ENCODE peak calls at places on chromosomes 7 and 10, in nine cellular contexts. F is IMR-90, X is RWPE2, S is A549, H is stomach, N is astrocyte of the cerebellum, M is hepatocyte, O is endodermal cell, A is GM12878. B is an unnamed sample.

GRCh38 chr7:93715234-93715633 is 140.7 kb upstream of the CALCR start:
- DNase-seq in H (peak; percentile 37), A (no peak), S (peak; percentile 43), N (peak; percentile 5), M (peak; percentile 60), F (peak; percentile 39), O (peak; percentile 89), X (no peak), B (peak; percentile 54)

GRCh38 chr10:1212571-1213141 is 156.5 kb downstream of the WDR37 start:
- DNase-seq in X (no peak), M (no peak), A (no peak), N (no peak), H (no peak), F (no peak), S (no peak), O (peak; percentile 42), B (no peak)

GRCh38 chr7:18700147-18700546 is 204.6 kb downstream of the HDAC9 start:
- DNase-seq in X (no peak), A (no peak), F (no peak), S (peak; percentile 5), N (no peak), O (peak; percentile 78), M (no peak), H (no peak), B (no peak)

GRCh38 chr10:104327745-104328635 is 10.3 kb downstream of the ITPRIP start:
- DNase-seq in M (peak; percentile 44), H (no peak), A (no peak), F (peak; percentile 89), O (peak; percentile 70), X (no peak), S (no peak), N (peak; percentile 73), B (peak; percentile 81)

GRCh38 chr10:62610649-62611229 is 193.8 kb upstream of the ADO start:
- DNase-seq in M (peak; percentile 74), A (no peak), O (peak; percentile 94), X (no peak), S (peak; percentile 35), F (peak; percentile 47), H (peak; percentile 54), N (no peak), B (peak; percentile 41)

GRCh38 chr10:93063977-93064660 is 3.5 kb downstream of the CYP26C1 start:
- DNase-seq in M (no peak), H (no peak), F (no peak), O (no peak), X (no peak), A (no peak), N (no peak), S (no peak), B (no peak)

GRCh38 chr10:48745662-48746245 is 61.1 kb downstream of the WDFY4 start:
- DNase-seq in X (no peak), S (no peak), H (no peak), M (no peak), A (no peak), N (no peak), O (peak; percentile 92), F (no peak), B (no peak)

GRCh38 chr10:103458720-103459119 is at the start of gene CALHM1:
- DNase-seq in O (peak; percentile 91), F (no peak), A (no peak), M (peak; percentile 36), H (no peak), X (no peak), S (no peak), N (no peak), B (no peak)

GRCh38 chr7:129465080-129465479 is 30.8 kb downstream of the STRIP2 start:
- DNase-seq in F (no peak), N (no peak), O (no peak), A (no peak), H (no peak), S (no peak), X (no peak), M (no peak), B (no peak)

GRCh38 chr7:157089100-157089510 is 49.6 kb upstream of the UBE3C start:
- DNase-seq in S (no peak), X (no peak), O (no peak), H (no peak), M (no peak), F (no peak), N (no peak), A (no peak), B (no peak)

GRCh38 chr7:99793443-99793842 is 9.5 kb upstream of the CYP3A4 start:
- DNase-seq in F (no peak), S (no peak), N (no peak), M (no peak), X (no peak), H (no peak), O (no peak), A (no peak), B (no peak)

GRCh38 chr10:184174-184573 is 48.9 kb downstream of the ZMYND11 start:
- DNase-seq in N (no peak), H (no peak), M (no peak), A (no peak), S (no peak), F (no peak), X (no peak), O (no peak), B (no peak)

GRCh38 chr10:102300289-102300843 is 55.0 kb downstream of the GBF1 start:
- DNase-seq in F (peak; percentile 91), M (no peak), N (peak; percentile 74), A (no peak), S (no peak), O (no peak), H (no peak), X (no peak), B (peak; percentile 83)

GRCh38 chr10:43249962-43250624 is 16.8 kb downstream of the RASGEF1A start:
- DNase-seq in A (no peak), F (no peak), X (peak; percentile 65), H (peak; percentile 26), N (no peak), M (no peak), O (peak; percentile 74), S (no peak), B (no peak)

GRCh38 chr7:44318296-44318695 is 7.1 kb downstream of the CAMK2B start:
- DNase-seq in F (no peak), O (no peak), H (no peak), A (no peak), M (no peak), X (no peak), S (no peak), N (no peak), B (no peak)

GRCh38 chr10:78461333-78461732 is 427.7 kb downstream of the RPS24 start:
- DNase-seq in H (no peak), S (no peak), M (no peak), A (no peak), N (no peak), F (no peak), O (peak; percentile 15), X (peak; percentile 16), B (no peak)

GRCh38 chr10:26437637-26438461 is at the start of gene APBB1IP:
- DNase-seq in A (peak; percentile 61), F (no peak), M (peak; percentile 36), H (peak; percentile 65), O (peak; percentile 73), N (no peak), S (no peak), X (no peak), B (peak; percentile 85)

GRCh38 chr10:50508315-50509051 is 115.3 kb downstream of the SGMS1 start:
- DNase-seq in N (no peak), S (no peak), A (peak; percentile 99), F (no peak), H (no peak), X (no peak), O (no peak), M (peak; percentile 37), B (no peak)

GRCh38 chr10:110498087-110498981 is 627 bp downstream of the DUSP5 start:
- DNase-seq in S (no peak), O (peak; percentile 78), A (no peak), N (no peak), M (peak; percentile 78), F (peak; percentile 48), X (no peak), H (peak; percentile 51), B (peak; percentile 70)
- TF ChIP-seq CTCF in S (no peak), O (no peak), A (no peak), N (no peak), M (peak; percentile 8), F (no peak), X (peak; percentile 26), H (no peak), B (no peak)

GRCh38 chr7:47496064-47496665 is 85.7 kb downstream of the TNS3 start:
- DNase-seq in X (no peak), H (no peak), O (no peak), N (no peak), F (no peak), M (no peak), A (no peak), S (no peak), B (no peak)
- H3K4me3 ChIP-seq in X (no peak overlapping the region), H (no peak overlapping the region), O (no peak overlapping the region), N (no peak overlapping the region), F (no peak overlapping the region), M (no peak overlapping the region), A (no peak overlapping the region), S (no peak overlapping the region), B (no peak overlapping the region)

DNA sequence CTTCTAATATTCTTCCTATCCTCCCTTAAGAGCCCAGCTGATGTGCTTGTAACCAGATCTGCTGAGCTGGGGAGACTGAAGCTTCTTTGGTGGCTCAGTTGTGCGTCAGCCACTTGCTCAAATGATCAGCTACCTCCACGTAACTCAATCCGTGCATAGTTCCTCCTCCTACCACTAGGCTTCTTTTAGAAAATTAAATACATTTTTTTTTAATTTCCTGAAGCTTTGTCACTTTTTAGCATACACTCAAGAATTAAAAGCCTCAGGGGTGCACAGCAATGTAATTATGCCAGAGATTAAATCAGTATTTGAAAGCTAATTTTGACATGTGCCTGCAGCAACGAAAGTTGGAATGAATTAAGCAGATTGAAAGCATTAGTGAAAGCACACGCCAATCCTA is 20.4 kb upstream of the PRLHR start:
- DNase-seq in S (peak; percentile 31), M (no peak), X (no peak), F (peak; percentile 4), N (no peak), A (no peak), O (no peak), H (no peak), B (peak; percentile 2)
- TF ChIP-seq CTCF in S (no peak), M (no peak), X (no peak), F (no peak), N (no peak), A (no peak), O (peak; percentile 46), H (no peak), B (peak; percentile 30)

GRCh38 chr10:113742466-113742865 is 9.0 kb upstream of the PLEKHS1 start:
- DNase-seq in O (no peak), F (no peak), H (no peak), N (no peak), X (no peak), A (no peak), M (no peak), S (no peak), B (no peak)

GRCh38 chr10:113739577-113739976 is 11.9 kb upstream of the PLEKHS1 start:
- DNase-seq in O (no peak), H (no peak), A (no peak), N (no peak), S (no peak), F (no peak), M (no peak), X (no peak), B (no peak)

GRCh38 chr10:113743594-113743993 is 7.9 kb upstream of the PLEKHS1 start:
- DNase-seq in A (no peak), O (no peak), H (no peak), M (no peak), N (no peak), X (no peak), S (no peak), F (no peak), B (no peak)

GRCh38 chr10:113739031-113739430 is 12.5 kb upstream of the PLEKHS1 start:
- DNase-seq in F (no peak), O (no peak), A (no peak), N (no peak), X (no peak), H (no peak), S (no peak), M (no peak), B (no peak)

GRCh38 chr10:113740850-113741249 is 10.6 kb upstream of the PLEKHS1 start:
- DNase-seq in M (no peak), A (no peak), H (no peak), N (no peak), O (no peak), X (no peak), F (no peak), S (no peak), B (no peak)
- H3K4me3 ChIP-seq in M (no peak overlapping the region), A (no peak overlapping the region), H (no peak overlapping the region), N (no peak overlapping the region), O (no peak overlapping the region), X (no peak overlapping the region), F (no peak overlapping the region), S (no peak overlapping the region), B (no peak overlapping the region)

B was measured in AG10803.